ENCODE peak calls at places on chromosome 6, in seven cellular contexts. G is GM23248; N is heart right ventricle; R is naive thymus-derived CD4-positive, alpha-beta T cell; F is adrenal gland; T is cardiac muscle cell; S is IMR-90. E is an unnamed sample.
A peak's percentile ranks its signal among the peaks of the same experiment; 100 is the strongest.

GRCh38 chr6:122620902-122621301 is 10.7 kb downstream of the PKIB start:
- DNase-seq in R (no peak), S (peak; percentile 23), G (peak; percentile 38), T (no peak), F (no peak), N (no peak), E (no peak)

GRCh38 chr6:34177181-34177591 is 31.3 kb upstream of the GRM4 start:
- DNase-seq in R (no peak), G (no peak), N (no peak), S (no peak), T (no peak), F (no peak), E (no peak)

GRCh38 chr6:12238191-12238590 is 52.0 kb upstream of the EDN1 start:
- DNase-seq in S (no peak), G (no peak), R (no peak), F (no peak), T (no peak), N (no peak), E (no peak)

GRCh38 chr6:27100921-27101320 is 146.6 kb upstream of the PRSS16 start:
- DNase-seq in G (no peak), F (no peak), S (no peak), N (no peak), R (no peak), T (no peak), E (no peak)

GRCh38 chr6:148192310-148192709 is 150.3 kb upstream of the SASH1 start:
- DNase-seq in R (no peak), F (no peak), S (peak; percentile 89), N (no peak), T (no peak), G (peak; percentile 97), E (no peak)

GRCh38 chr6:27599859-27600532 is 127.1 kb upstream of the ZNF184 start:
- DNase-seq in G (no peak), F (no peak), N (no peak), T (no peak), S (no peak), R (no peak), E (no peak)

GRCh38 chr6:16659471-16660156 is 101.6 kb downstream of the ATXN1 start:
- DNase-seq in T (no peak), R (no peak), N (no peak), G (peak; percentile 18), F (no peak), S (peak; percentile 41), E (no peak)

GRCh38 chr6:25239059-25239458 is 40.1 kb upstream of the CARMIL1 start:
- DNase-seq in N (no peak), G (no peak), T (no peak), S (no peak), R (no peak), F (no peak), E (no peak)

GRCh38 chr6:28525496-28526039 is at the start of gene GPX5:
- DNase-seq in G (no peak), F (no peak), N (no peak), T (no peak), R (peak; percentile 37), S (no peak), E (no peak)

GRCh38 chr6:47308674-47309325 is 905 bp downstream of the TNFRSF21 start:
- DNase-seq in N (peak; percentile 33), T (peak; percentile 38), R (no peak), F (peak; percentile 8), G (peak; percentile 53), S (peak; percentile 19), E (peak; percentile 28)

GRCh38 chr6:110180228-110181008 is at the start of gene CDC40:
- DNase-seq in G (peak; percentile 78), R (no peak), N (peak; percentile 63), F (peak; percentile 61), T (peak; percentile 70), S (no peak), E (peak; percentile 81)

GRCh38 chr6:167912494-167912893 is 85.0 kb upstream of the KIF25 start:
- DNase-seq in N (no peak), F (no peak), R (no peak), G (no peak), S (no peak), T (no peak), E (no peak)

GRCh38 chr6:140744648-140745320 is 1370.3 kb upstream of the CITED2 start:
- DNase-seq in G (peak; percentile 75), N (no peak), S (peak; percentile 69), T (no peak), F (peak; percentile 80), R (no peak), E (peak; percentile 35)

GRCh38 chr6:130520235-130520634 is 154.4 kb downstream of the TMEM200A start:
- DNase-seq in F (no peak), S (peak; percentile 38), R (no peak), N (no peak), T (no peak), G (peak; percentile 63), E (no peak)

GRCh38 chr6:81801489-81801888 is 49.0 kb upstream of the TENT5A start:
- DNase-seq in T (no peak), R (no peak), F (no peak), G (no peak), S (no peak), N (no peak), E (no peak)

GRCh38 chr6:163419413-163420314 is 5.1 kb downstream of the QKI start:
- DNase-seq in S (peak; percentile 44), N (no peak), G (peak; percentile 70), R (no peak), T (no peak), F (peak; percentile 60), E (no peak)

GRCh38 chr6:56671651-56672461 is 29.2 kb upstream of the DST start:
- DNase-seq in S (no peak), G (no peak), T (no peak), F (peak; percentile 65), R (no peak), N (no peak), E (no peak)

DNA sequence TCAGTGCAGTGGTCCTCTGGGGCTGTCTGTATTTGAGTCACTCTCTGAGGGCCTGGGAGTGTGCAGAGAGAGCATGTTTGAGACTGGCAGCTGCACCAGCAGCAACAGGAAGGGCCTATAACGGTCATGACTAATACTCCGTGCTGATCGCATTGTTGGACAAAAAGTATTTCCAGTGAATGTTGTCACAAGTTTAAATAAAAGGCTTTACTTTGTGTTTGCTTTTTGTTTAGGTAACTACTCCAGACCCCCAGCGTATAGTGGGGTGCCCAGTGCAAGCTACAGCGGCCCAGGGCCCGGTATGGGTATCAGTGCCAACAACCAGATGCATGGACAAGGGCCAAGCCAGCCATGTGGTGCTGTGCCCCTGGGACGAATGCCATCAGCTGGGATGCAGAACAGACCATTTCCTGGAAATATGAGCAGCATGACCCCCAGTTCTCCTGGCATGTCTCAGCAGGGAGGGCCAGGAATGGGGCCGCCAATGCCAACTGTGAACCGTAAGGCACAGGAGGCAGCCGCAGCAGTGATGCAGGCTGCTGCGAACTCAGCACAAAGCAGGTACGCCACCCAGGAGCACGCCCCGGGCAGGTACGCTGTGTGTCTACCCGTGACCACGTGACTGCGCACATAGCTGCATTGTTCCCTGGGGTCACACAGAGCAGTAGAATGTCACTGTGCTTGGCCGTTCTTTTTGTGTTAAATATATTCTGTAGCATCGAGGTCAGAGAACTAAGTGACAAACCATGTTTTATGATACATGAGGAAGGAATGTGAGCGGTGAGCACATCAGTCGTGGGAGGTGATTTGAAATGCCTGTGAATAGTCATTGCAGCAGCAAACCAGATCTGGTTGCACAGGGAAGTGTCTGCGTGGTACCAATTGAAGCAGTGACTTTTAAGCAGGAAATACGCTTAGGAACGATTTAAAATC is 174.7 kb downstream of the TMEM242 start:
- DNase-seq in R (no peak), N (peak; percentile 59), F (peak; percentile 86), S (peak; percentile 98), T (no peak), G (peak; percentile 96), E (peak; percentile 83)
- H3K4me1 ChIP-seq in R (peaks cover 15% of the 10 kb centered on the region), N (peaks cover 70% of the 10 kb centered on the region), F (peaks cover 52% of the 10 kb centered on the region), S (peaks cover 42% of the 10 kb centered on the region), T (peaks cover 24% of the 10 kb centered on the region), G (peaks cover 44% of the 10 kb centered on the region), E (peaks cover 19% of the 10 kb centered on the region)

GRCh38 chr6:159042003-159042823 is 2.6 kb downstream of the TAGAP start:
- DNase-seq in T (peak; percentile 86), S (peak; percentile 47), G (peak; percentile 67), N (no peak), R (peak; percentile 89), F (peak; percentile 77), E (peak; percentile 36)
- H3K4me3 ChIP-seq in T (no peak overlapping the region), S (no peak overlapping the region), G (no peak overlapping the region), N (peak overlapping the region; percentile 10), R (peak overlapping the region; percentile 88), F (no peak overlapping the region), E (peak overlapping the region; percentile 35)

GRCh38 chr6:155452576-155452975 is 3.1 kb downstream of the NOX3 start:
- DNase-seq in F (no peak), R (no peak), S (peak; percentile 6), T (no peak), N (no peak), G (peak; percentile 15), E (no peak)

GRCh38 chr6:155461636-155462035 is 6.0 kb upstream of the NOX3 start:
- DNase-seq in S (peak; percentile 34), G (peak; percentile 42), R (no peak), T (no peak), F (no peak), N (no peak), E (no peak)

GRCh38 chr6:155450194-155450593 is 5.4 kb downstream of the NOX3 start:
- DNase-seq in F (no peak), G (no peak), S (no peak), T (no peak), R (no peak), N (no peak), E (no peak)

DNA sequence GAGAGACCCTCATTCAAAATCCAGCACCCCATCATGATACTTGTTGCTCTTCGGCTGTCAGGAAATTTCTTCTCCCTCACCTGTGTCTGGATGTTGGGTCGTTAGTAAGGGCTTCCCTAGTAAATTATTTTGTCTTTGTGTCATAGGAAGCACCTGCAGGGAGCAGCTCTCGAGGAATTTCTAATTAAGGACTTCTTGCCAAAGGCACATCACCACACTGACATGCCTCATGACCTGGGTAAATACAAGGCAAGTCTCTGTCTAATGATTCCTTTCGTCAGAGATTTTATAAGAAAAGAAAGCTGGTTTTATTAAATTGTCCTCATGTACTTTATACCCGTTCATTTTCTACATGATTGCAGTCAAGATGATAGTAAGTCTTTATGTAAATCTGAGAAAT is at the start of gene NOX3:
- DNase-seq in F (no peak), N (no peak), T (no peak), G (no peak), R (no peak), S (no peak), E (no peak)
- H3K27ac ChIP-seq in F (no peak within 1 kb of the TSS), N (no peak within 1 kb of the TSS), T (no peak within 1 kb of the TSS), G (no peak within 1 kb of the TSS), R (no peak within 1 kb of the TSS), S (no peak within 1 kb of the TSS), E (no peak within 1 kb of the TSS)

GRCh38 chr6:7152467-7152866 is 44.7 kb downstream of the RREB1 start:
- DNase-seq in T (no peak), N (no peak), R (no peak), F (no peak), S (no peak), G (no peak), E (no peak)

GRCh38 chr6:7154341-7155139 is 46.8 kb downstream of the RREB1 start:
- DNase-seq in N (no peak), S (no peak), T (no peak), G (no peak), F (peak; percentile 2), R (no peak), E (no peak)

GRCh38 chr6:7155871-7156579 is 48.3 kb downstream of the RREB1 start:
- DNase-seq in G (peak; percentile 40), F (peak; percentile 1), T (no peak), S (no peak), R (no peak), N (no peak), E (no peak)

GRCh38 chr6:7151381-7151780 is 43.6 kb downstream of the RREB1 start:
- DNase-seq in R (no peak), S (no peak), G (no peak), N (no peak), F (no peak), T (no peak), E (no peak)

GRCh38 chr6:7153807-7154206 is 46.0 kb downstream of the RREB1 start:
- DNase-seq in G (no peak), N (no peak), R (no peak), F (peak; percentile 1), T (no peak), S (no peak), E (no peak)
- H3K4me1 ChIP-seq in G (peaks cover 62% of the 10 kb centered on the region), N (peaks cover 80% of the 10 kb centered on the region), R (peaks cover 9% of the 10 kb centered on the region), F (peaks cover 59% of the 10 kb centered on the region), T (peaks cover 33% of the 10 kb centered on the region), S (peaks cover 27% of the 10 kb centered on the region), E (peaks cover 24% of the 10 kb centered on the region)

E was measured in right cardiac atrium.